ENCODE peak calls at places on chromosomes 4 and X, in eight cellular contexts. One of them, this sample, is unnamed.

GRCh38 chr4:174099712-174100111 is 183.8 kb downstream of the FBXO8 start:
- DNase-seq in sigmoid colon: no peak
- DNase-seq in LNCaP clone FGC: no peak
- DNase-seq in Kasumi-1: no peak
- DNase-seq in fibroblast of gingiva: no peak
- DNase-seq in globus pallidus: no peak
- DNase-seq in ecto neural progenitor cell: no peak
- DNase-seq in GM19239: no peak
- DNase-seq in this sample: no peak

GRCh38 chr4:96073446-96073845 is 233.6 kb downstream of the PDHA2 start:
- DNase-seq in sigmoid colon: no peak
- DNase-seq in LNCaP clone FGC: no peak
- DNase-seq in Kasumi-1: no peak
- DNase-seq in fibroblast of gingiva: no peak
- DNase-seq in globus pallidus: no peak
- DNase-seq in ecto neural progenitor cell: no peak
- DNase-seq in GM19239: no peak
- DNase-seq in this sample: no peak

GRCh38 chr4:137531951-137532868 is at the start of gene PCDH18:
- DNase-seq in sigmoid colon: peak; percentile 97
- DNase-seq in LNCaP clone FGC: no peak
- DNase-seq in Kasumi-1: no peak
- DNase-seq in fibroblast of gingiva: peak; percentile 99
- DNase-seq in globus pallidus: peak; percentile 84
- DNase-seq in ecto neural progenitor cell: peak; percentile 89
- DNase-seq in GM19239: no peak
- DNase-seq in this sample: peak; percentile 90

GRCh38 chrX:8688776-8689175 is 43.2 kb downstream of the ANOS1 start:
- DNase-seq in sigmoid colon: no peak
- DNase-seq in LNCaP clone FGC: no peak
- DNase-seq in Kasumi-1: no peak
- DNase-seq in fibroblast of gingiva: no peak
- DNase-seq in globus pallidus: no peak
- DNase-seq in ecto neural progenitor cell: no peak
- DNase-seq in GM19239: no peak
- DNase-seq in this sample: peak; percentile 80

GRCh38 chrX:39958850-39959249 is 138.9 kb downstream of the BCOR start:
- DNase-seq in sigmoid colon: no peak
- DNase-seq in LNCaP clone FGC: no peak
- DNase-seq in Kasumi-1: no peak
- DNase-seq in fibroblast of gingiva: no peak
- DNase-seq in globus pallidus: no peak
- DNase-seq in ecto neural progenitor cell: no peak
- DNase-seq in GM19239: no peak
- DNase-seq in this sample: no peak

GRCh38 chr4:102281171-102281842 is 64.0 kb downstream of the SLC39A8 start:
- DNase-seq in sigmoid colon: no peak
- DNase-seq in LNCaP clone FGC: no peak
- DNase-seq in Kasumi-1: no peak
- DNase-seq in fibroblast of gingiva: no peak
- DNase-seq in globus pallidus: no peak
- DNase-seq in ecto neural progenitor cell: no peak
- DNase-seq in GM19239: no peak
- DNase-seq in this sample: no peak

GRCh38 chr4:183348706-183349659 is 26.8 kb upstream of the CLDN24 start:
- DNase-seq in sigmoid colon: no peak
- DNase-seq in LNCaP clone FGC: no peak
- DNase-seq in Kasumi-1: no peak
- DNase-seq in fibroblast of gingiva: peak; percentile 91
- DNase-seq in globus pallidus: no peak
- DNase-seq in ecto neural progenitor cell: no peak
- DNase-seq in GM19239: no peak
- DNase-seq in this sample: peak; percentile 77

GRCh38 chr4:41122775-41123174 is 91.6 kb downstream of the APBB2 start:
- DNase-seq in sigmoid colon: no peak
- DNase-seq in LNCaP clone FGC: no peak
- DNase-seq in Kasumi-1: no peak
- DNase-seq in fibroblast of gingiva: no peak
- DNase-seq in globus pallidus: no peak
- DNase-seq in ecto neural progenitor cell: no peak
- DNase-seq in GM19239: no peak
- DNase-seq in this sample: peak; percentile 75

GRCh38 chr4:181957088-181957487 is 286.1 kb upstream of the TENM3 start:
- DNase-seq in sigmoid colon: no peak
- DNase-seq in LNCaP clone FGC: peak; percentile 99
- DNase-seq in Kasumi-1: no peak
- DNase-seq in fibroblast of gingiva: peak; percentile 88
- DNase-seq in globus pallidus: peak; percentile 27
- DNase-seq in ecto neural progenitor cell: no peak
- DNase-seq in GM19239: no peak
- DNase-seq in this sample: peak; percentile 8

GRCh38 chr4:147044241-147044640 is 98.6 kb upstream of the TTC29 start:
- DNase-seq in sigmoid colon: no peak
- DNase-seq in LNCaP clone FGC: no peak
- DNase-seq in Kasumi-1: no peak
- DNase-seq in fibroblast of gingiva: no peak
- DNase-seq in globus pallidus: no peak
- DNase-seq in ecto neural progenitor cell: no peak
- DNase-seq in GM19239: no peak
- DNase-seq in this sample: no peak

GRCh38 chrX:140765043-140765784 is 55.7 kb downstream of the LINC00632 start:
- DNase-seq in sigmoid colon: peak; percentile 58
- DNase-seq in LNCaP clone FGC: no peak
- DNase-seq in Kasumi-1: no peak
- DNase-seq in fibroblast of gingiva: peak; percentile 56
- DNase-seq in globus pallidus: peak; percentile 17
- DNase-seq in ecto neural progenitor cell: peak; percentile 50
- DNase-seq in GM19239: no peak
- DNase-seq in this sample: peak; percentile 62

This sample was measured in mesendoderm.